ENCODE peak calls at places on chromosome 1, in ten cellular contexts. One of them, this sample, is unnamed.

GRCh38 chr1:155713054-155713453 is 24.2 kb downstream of the DAP3 start:
- DNase-seq in HuH-7.5: no peak
- DNase-seq in germinal center: no peak
- DNase-seq in Panc1: no peak
- DNase-seq in GM18507: no peak
- DNase-seq in activated CD4-positive, alpha-beta T cell treated with anti-CD3 and anti-CD28 coated beads, Interleukin-2, amount 50 U/mL, for 1 hour: no peak
- DNase-seq in AG04450: no peak
- DNase-seq in caudate nucleus: no peak
- DNase-seq in fibroblast of lung: no peak
- DNase-seq in mucosa of gallbladder: no peak
- DNase-seq in this sample: no peak

GRCh38 chr1:224697888-224698450 is 81.9 kb downstream of the CNIH3 start:
- DNase-seq in germinal center: no peak
- DNase-seq in activated CD4-positive, alpha-beta T cell treated with anti-CD3 and anti-CD28 coated beads, Interleukin-2, amount 50 U/mL, for 1 hour: no peak
- DNase-seq in fibroblast of lung: no peak
- DNase-seq in HuH-7.5: no peak
- DNase-seq in Panc1: no peak
- DNase-seq in AG04450: no peak
- DNase-seq in GM18507: no peak
- DNase-seq in caudate nucleus: no peak
- DNase-seq in mucosa of gallbladder: no peak
- DNase-seq in this sample: no peak

GRCh38 chr1:167442142-167442848 is 76.0 kb downstream of the CD247 start:
- DNase-seq in Panc1: peak
- DNase-seq in activated CD4-positive, alpha-beta T cell treated with anti-CD3 and anti-CD28 coated beads, Interleukin-2, amount 50 U/mL, for 1 hour: peak
- DNase-seq in caudate nucleus: peak
- DNase-seq in fibroblast of lung: peak
- DNase-seq in mucosa of gallbladder: peak
- DNase-seq in AG04450: peak
- DNase-seq in GM18507: peak
- DNase-seq in HuH-7.5: peak
- DNase-seq in germinal center: peak
- DNase-seq in this sample: peak

GRCh38 chr1:208241541-208241940 is 2.6 kb downstream of the PLXNA2 start:
- DNase-seq in fibroblast of lung: no peak
- DNase-seq in AG04450: no peak
- DNase-seq in mucosa of gallbladder: no peak
- DNase-seq in activated CD4-positive, alpha-beta T cell treated with anti-CD3 and anti-CD28 coated beads, Interleukin-2, amount 50 U/mL, for 1 hour: no peak
- DNase-seq in HuH-7.5: no peak
- DNase-seq in GM18507: no peak
- DNase-seq in caudate nucleus: no peak
- DNase-seq in germinal center: no peak
- DNase-seq in Panc1: no peak
- DNase-seq in this sample: no peak

GRCh38 chr1:51653127-51653526 is 36.2 kb downstream of the OSBPL9 start:
- DNase-seq in GM18507: no peak
- DNase-seq in mucosa of gallbladder: no peak
- DNase-seq in activated CD4-positive, alpha-beta T cell treated with anti-CD3 and anti-CD28 coated beads, Interleukin-2, amount 50 U/mL, for 1 hour: no peak
- DNase-seq in germinal center: no peak
- DNase-seq in AG04450: no peak
- DNase-seq in HuH-7.5: no peak
- DNase-seq in caudate nucleus: no peak
- DNase-seq in Panc1: no peak
- DNase-seq in fibroblast of lung: no peak
- DNase-seq in this sample: no peak

GRCh38 chr1:226424228-226425003 is 16.5 kb upstream of the PARP1 start:
- DNase-seq in AG04450: no peak
- DNase-seq in germinal center: peak
- DNase-seq in caudate nucleus: no peak
- DNase-seq in HuH-7.5: peak
- DNase-seq in activated CD4-positive, alpha-beta T cell treated with anti-CD3 and anti-CD28 coated beads, Interleukin-2, amount 50 U/mL, for 1 hour: no peak
- DNase-seq in fibroblast of lung: peak
- DNase-seq in mucosa of gallbladder: no peak
- DNase-seq in GM18507: no peak
- DNase-seq in Panc1: no peak
- DNase-seq in this sample: no peak

GRCh38 chr1:180533571-180533987 is 25.2 kb upstream of the OVAAL start:
- DNase-seq in mucosa of gallbladder: peak
- DNase-seq in Panc1: no peak
- DNase-seq in GM18507: peak
- DNase-seq in caudate nucleus: peak
- DNase-seq in AG04450: no peak
- DNase-seq in HuH-7.5: peak
- DNase-seq in activated CD4-positive, alpha-beta T cell treated with anti-CD3 and anti-CD28 coated beads, Interleukin-2, amount 50 U/mL, for 1 hour: peak
- DNase-seq in germinal center: peak
- DNase-seq in fibroblast of lung: peak
- DNase-seq in this sample: peak

GRCh38 chr1:65068202-65069011 is 79.6 kb upstream of the AK4 start:
- DNase-seq in caudate nucleus: no peak
- DNase-seq in HuH-7.5: no peak
- DNase-seq in GM18507: no peak
- DNase-seq in fibroblast of lung: no peak
- DNase-seq in mucosa of gallbladder: no peak
- DNase-seq in AG04450: no peak
- DNase-seq in Panc1: no peak
- DNase-seq in germinal center: peak
- DNase-seq in activated CD4-positive, alpha-beta T cell treated with anti-CD3 and anti-CD28 coated beads, Interleukin-2, amount 50 U/mL, for 1 hour: no peak
- DNase-seq in this sample: no peak

GRCh38 chr1:40141878-40142535 is 19.2 kb upstream of the RLF start:
- DNase-seq in caudate nucleus: no peak
- DNase-seq in germinal center: no peak
- DNase-seq in Panc1: no peak
- DNase-seq in activated CD4-positive, alpha-beta T cell treated with anti-CD3 and anti-CD28 coated beads, Interleukin-2, amount 50 U/mL, for 1 hour: no peak
- DNase-seq in GM18507: no peak
- DNase-seq in AG04450: no peak
- DNase-seq in fibroblast of lung: peak
- DNase-seq in HuH-7.5: no peak
- DNase-seq in mucosa of gallbladder: no peak
- DNase-seq in this sample: no peak

GRCh38 chr1:236063919-236064673 is 794 bp downstream of the NID1 start:
- DNase-seq in germinal center: peak
- DNase-seq in AG04450: no peak
- DNase-seq in caudate nucleus: no peak
- DNase-seq in Panc1: no peak
- DNase-seq in activated CD4-positive, alpha-beta T cell treated with anti-CD3 and anti-CD28 coated beads, Interleukin-2, amount 50 U/mL, for 1 hour: peak
- DNase-seq in GM18507: no peak
- DNase-seq in mucosa of gallbladder: peak
- DNase-seq in fibroblast of lung: peak
- DNase-seq in HuH-7.5: peak
- DNase-seq in this sample: peak

GRCh38 chr1:96978431-96978830 is 256.8 kb downstream of the PTBP2 start:
- DNase-seq in activated CD4-positive, alpha-beta T cell treated with anti-CD3 and anti-CD28 coated beads, Interleukin-2, amount 50 U/mL, for 1 hour: no peak
- DNase-seq in fibroblast of lung: no peak
- DNase-seq in Panc1: no peak
- DNase-seq in germinal center: no peak
- DNase-seq in HuH-7.5: no peak
- DNase-seq in mucosa of gallbladder: no peak
- DNase-seq in caudate nucleus: no peak
- DNase-seq in GM18507: no peak
- DNase-seq in AG04450: no peak
- DNase-seq in this sample: no peak

This sample was measured in HepG2.